ENCODE peak calls at places on chromosomes 4 and X, in eight cellular contexts. One of them, this sample, is unnamed.

GRCh38 chr4:76532810-76533209 is 97.8 kb downstream of the SHROOM3 start:
- DNase-seq in SK-N-SH: no peak
- DNase-seq in brain microvascular endothelial cell: no peak
- DNase-seq in lower lobe of right lung: no peak
- DNase-seq in Peyer's patch: no peak
- DNase-seq in HCT116: no peak
- DNase-seq in right atrium auricular region: no peak
- DNase-seq in SJSA1: no peak
- DNase-seq in this sample: no peak

GRCh38 chr4:153045111-153045982 is 109.2 kb downstream of the FHDC1 start:
- DNase-seq in brain microvascular endothelial cell: no peak
- DNase-seq in Peyer's patch: no peak
- DNase-seq in SK-N-SH: no peak
- DNase-seq in SJSA1: no peak
- DNase-seq in lower lobe of right lung: no peak
- DNase-seq in HCT116: no peak
- DNase-seq in right atrium auricular region: no peak
- DNase-seq in this sample: no peak

GRCh38 chr4:80492761-80493160 is 157.2 kb downstream of the CFAP299 start:
- DNase-seq in HCT116: no peak
- DNase-seq in SJSA1: no peak
- DNase-seq in SK-N-SH: no peak
- DNase-seq in brain microvascular endothelial cell: no peak
- DNase-seq in lower lobe of right lung: no peak
- DNase-seq in Peyer's patch: no peak
- DNase-seq in right atrium auricular region: no peak
- DNase-seq in this sample: no peak

GRCh38 chr4:139988863-139989765 is 164.9 kb downstream of the MAML3 start:
- DNase-seq in SK-N-SH: no peak
- DNase-seq in brain microvascular endothelial cell: peak; percentile 98
- DNase-seq in HCT116: peak; percentile 82
- DNase-seq in right atrium auricular region: peak; percentile 74
- DNase-seq in SJSA1: peak; percentile 89
- DNase-seq in Peyer's patch: no peak
- DNase-seq in lower lobe of right lung: no peak
- DNase-seq in this sample: no peak

GRCh38 chr4:106898621-106899230 is 137.4 kb downstream of the DKK2 start:
- DNase-seq in SJSA1: peak; percentile 50
- DNase-seq in Peyer's patch: no peak
- DNase-seq in HCT116: peak; percentile 51
- DNase-seq in right atrium auricular region: no peak
- DNase-seq in lower lobe of right lung: no peak
- DNase-seq in brain microvascular endothelial cell: peak; percentile 70
- DNase-seq in SK-N-SH: peak; percentile 33
- DNase-seq in this sample: no peak

GRCh38 chr4:118867311-118868067 is 21.2 kb upstream of the SYNPO2 start:
- DNase-seq in SJSA1: no peak
- DNase-seq in SK-N-SH: no peak
- DNase-seq in Peyer's patch: no peak
- DNase-seq in lower lobe of right lung: no peak
- DNase-seq in HCT116: no peak
- DNase-seq in right atrium auricular region: no peak
- DNase-seq in brain microvascular endothelial cell: no peak
- DNase-seq in this sample: no peak

GRCh38 chr4:13089659-13089998 is 394.5 kb downstream of the RAB28 start:
- DNase-seq in SJSA1: no peak
- DNase-seq in brain microvascular endothelial cell: no peak
- DNase-seq in HCT116: no peak
- DNase-seq in right atrium auricular region: no peak
- DNase-seq in Peyer's patch: no peak
- DNase-seq in SK-N-SH: no peak
- DNase-seq in lower lobe of right lung: no peak
- DNase-seq in this sample: no peak

GRCh38 chr4:76689079-76689817 is 208.7 kb downstream of the SOWAHB start:
- DNase-seq in Peyer's patch: peak; percentile 73
- DNase-seq in brain microvascular endothelial cell: no peak
- DNase-seq in right atrium auricular region: no peak
- DNase-seq in lower lobe of right lung: peak; percentile 62
- DNase-seq in HCT116: peak; percentile 18
- DNase-seq in SJSA1: peak; percentile 55
- DNase-seq in SK-N-SH: peak; percentile 78
- DNase-seq in this sample: peak; percentile 74

DNA sequence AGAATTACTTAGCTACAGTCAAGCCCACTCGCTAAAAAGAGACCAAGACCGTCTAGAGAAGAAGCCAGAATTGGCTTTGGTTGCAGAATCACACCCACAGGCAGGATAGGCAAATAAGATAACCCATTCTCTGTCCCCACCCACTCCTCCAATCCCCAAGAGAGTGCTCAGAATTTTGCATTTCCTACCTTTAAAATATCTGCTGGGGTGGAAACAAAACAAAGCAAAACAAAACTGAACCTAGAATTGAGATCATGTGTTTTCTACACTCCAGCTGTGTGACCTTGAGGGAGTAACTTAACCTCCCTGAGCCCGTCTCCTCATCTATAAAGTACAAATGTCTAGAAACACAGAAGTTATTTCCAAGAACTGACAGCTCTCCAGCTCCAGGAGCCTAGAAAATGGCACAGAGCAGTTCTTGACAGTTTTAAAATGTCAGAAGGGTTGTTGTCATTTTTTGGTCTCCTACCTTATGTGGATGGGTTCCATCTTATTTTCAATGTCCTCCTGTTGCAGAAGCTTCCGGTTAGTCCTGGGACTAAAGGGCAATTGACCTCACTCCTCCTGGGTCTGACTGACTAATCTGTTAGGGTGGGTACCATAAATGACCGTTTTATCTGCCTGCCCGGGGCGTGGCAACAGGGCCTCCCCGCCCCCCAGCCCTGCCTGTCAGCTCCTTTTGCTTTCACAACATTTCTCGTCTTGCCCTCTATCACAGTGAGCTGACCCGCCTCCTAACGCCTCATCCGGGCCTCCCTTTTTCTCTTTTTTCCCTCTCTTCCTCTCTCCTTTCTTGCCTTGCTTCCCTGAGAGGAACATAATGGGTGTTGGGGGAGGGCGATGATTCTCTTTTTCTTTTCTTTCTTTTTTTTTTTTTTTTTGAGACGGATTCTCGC is 114.0 kb downstream of the RBM47 start:
- DNase-seq in brain microvascular endothelial cell: no peak
- DNase-seq in HCT116: no peak
- DNase-seq in SK-N-SH: no peak
- DNase-seq in SJSA1: no peak
- DNase-seq in lower lobe of right lung: peak; percentile 53
- DNase-seq in right atrium auricular region: peak; percentile 73
- DNase-seq in Peyer's patch: peak; percentile 89
- DNase-seq in this sample: peak; percentile 84
- H3K4me3 ChIP-seq in brain microvascular endothelial cell: no peak overlapping the region
- H3K4me3 ChIP-seq in HCT116: no peak overlapping the region
- H3K4me3 ChIP-seq in SK-N-SH: no peak overlapping the region
- H3K4me3 ChIP-seq in SJSA1: no peak overlapping the region
- H3K4me3 ChIP-seq in lower lobe of right lung: peak overlapping the region; percentile 48
- H3K4me3 ChIP-seq in right atrium auricular region: no peak overlapping the region
- H3K4me3 ChIP-seq in Peyer's patch: peak overlapping the region; percentile 54
- H3K4me3 ChIP-seq in this sample: peak overlapping the region; percentile 25

GRCh38 chr4:142278663-142279062 is 567.4 kb downstream of the INPP4B start:
- DNase-seq in brain microvascular endothelial cell: no peak
- DNase-seq in SK-N-SH: no peak
- DNase-seq in HCT116: no peak
- DNase-seq in Peyer's patch: no peak
- DNase-seq in SJSA1: no peak
- DNase-seq in right atrium auricular region: no peak
- DNase-seq in lower lobe of right lung: no peak
- DNase-seq in this sample: no peak
- H3K4me3 ChIP-seq in brain microvascular endothelial cell: no peak overlapping the region
- H3K4me3 ChIP-seq in SK-N-SH: no peak overlapping the region
- H3K4me3 ChIP-seq in HCT116: no peak overlapping the region
- H3K4me3 ChIP-seq in Peyer's patch: no peak overlapping the region
- H3K4me3 ChIP-seq in SJSA1: no peak overlapping the region
- H3K4me3 ChIP-seq in right atrium auricular region: no peak overlapping the region
- H3K4me3 ChIP-seq in lower lobe of right lung: no peak overlapping the region
- H3K4me3 ChIP-seq in this sample: no peak overlapping the region

GRCh38 chrX:1593286-1594271 is 2.2 kb downstream of the AKAP17A start:
- DNase-seq in lower lobe of right lung: no peak
- DNase-seq in SJSA1: peak; percentile 41
- DNase-seq in Peyer's patch: no peak
- DNase-seq in SK-N-SH: no peak
- DNase-seq in right atrium auricular region: no peak
- DNase-seq in brain microvascular endothelial cell: no peak
- DNase-seq in HCT116: no peak
- DNase-seq in this sample: no peak
- H3K4me3 ChIP-seq in lower lobe of right lung: peak overlapping the region; percentile 74
- H3K4me3 ChIP-seq in SJSA1: peak overlapping the region; percentile 83
- H3K4me3 ChIP-seq in Peyer's patch: peak overlapping the region; percentile 89
- H3K4me3 ChIP-seq in SK-N-SH: peak overlapping the region; percentile 84
- H3K4me3 ChIP-seq in right atrium auricular region: peak overlapping the region; percentile 99
- H3K4me3 ChIP-seq in brain microvascular endothelial cell: peak overlapping the region; percentile 92
- H3K4me3 ChIP-seq in HCT116: peak overlapping the region; percentile 80
- H3K4me3 ChIP-seq in this sample: no peak overlapping the region

GRCh38 chrX:36957425-36958328 is 50.5 kb upstream of the FAM47C start:
- DNase-seq in SK-N-SH: peak; percentile 36
- DNase-seq in Peyer's patch: no peak
- DNase-seq in SJSA1: no peak
- DNase-seq in right atrium auricular region: no peak
- DNase-seq in HCT116: no peak
- DNase-seq in brain microvascular endothelial cell: no peak
- DNase-seq in lower lobe of right lung: peak; percentile 56
- DNase-seq in this sample: peak; percentile 40
- H3K4me3 ChIP-seq in SK-N-SH: no peak overlapping the region
- H3K4me3 ChIP-seq in Peyer's patch: peak overlapping the region; percentile 32
- H3K4me3 ChIP-seq in SJSA1: no peak overlapping the region
- H3K4me3 ChIP-seq in right atrium auricular region: peak overlapping the region; percentile 42
- H3K4me3 ChIP-seq in HCT116: no peak overlapping the region
- H3K4me3 ChIP-seq in brain microvascular endothelial cell: peak overlapping the region; percentile 38
- H3K4me3 ChIP-seq in lower lobe of right lung: peak overlapping the region; percentile 32
- H3K4me3 ChIP-seq in this sample: no peak overlapping the region

DNA sequence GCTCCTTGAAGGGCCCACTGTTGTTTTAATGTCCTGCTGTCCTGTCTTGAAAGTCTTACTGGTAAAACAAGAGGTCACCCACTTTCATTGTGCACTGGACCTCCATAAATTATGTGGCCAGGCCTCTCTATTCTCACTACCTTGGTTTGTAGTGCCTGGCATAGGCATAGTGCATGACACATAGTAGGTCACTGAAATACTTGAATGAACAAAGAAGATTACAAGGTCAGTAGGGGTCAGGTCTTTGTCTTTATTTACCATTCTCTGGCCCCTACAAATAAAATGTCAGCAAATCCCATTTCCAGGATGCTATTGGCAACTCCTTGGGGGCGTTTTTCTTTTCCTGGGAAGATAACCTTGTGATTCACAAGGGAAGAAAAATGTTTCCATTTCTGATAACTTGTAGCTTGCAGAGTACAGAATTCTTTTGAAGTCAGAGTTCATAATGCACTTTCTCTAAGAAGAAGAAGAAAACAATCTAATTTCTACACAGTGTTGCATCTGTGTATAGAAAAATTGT is 1.4 kb downstream of the PGM2 start:
- DNase-seq in SK-N-SH: no peak
- DNase-seq in right atrium auricular region: no peak
- DNase-seq in SJSA1: no peak
- DNase-seq in lower lobe of right lung: no peak
- DNase-seq in HCT116: no peak
- DNase-seq in brain microvascular endothelial cell: no peak
- DNase-seq in Peyer's patch: no peak
- DNase-seq in this sample: no peak
- H3K4me3 ChIP-seq in SK-N-SH: peak overlapping the region; percentile 67
- H3K4me3 ChIP-seq in right atrium auricular region: peak overlapping the region; percentile 91
- H3K4me3 ChIP-seq in SJSA1: peak overlapping the region; percentile 64
- H3K4me3 ChIP-seq in lower lobe of right lung: peak overlapping the region; percentile 90
- H3K4me3 ChIP-seq in HCT116: peak overlapping the region; percentile 98
- H3K4me3 ChIP-seq in brain microvascular endothelial cell: peak overlapping the region; percentile 92
- H3K4me3 ChIP-seq in Peyer's patch: peak overlapping the region; percentile 75
- H3K4me3 ChIP-seq in this sample: no peak overlapping the region

DNA sequence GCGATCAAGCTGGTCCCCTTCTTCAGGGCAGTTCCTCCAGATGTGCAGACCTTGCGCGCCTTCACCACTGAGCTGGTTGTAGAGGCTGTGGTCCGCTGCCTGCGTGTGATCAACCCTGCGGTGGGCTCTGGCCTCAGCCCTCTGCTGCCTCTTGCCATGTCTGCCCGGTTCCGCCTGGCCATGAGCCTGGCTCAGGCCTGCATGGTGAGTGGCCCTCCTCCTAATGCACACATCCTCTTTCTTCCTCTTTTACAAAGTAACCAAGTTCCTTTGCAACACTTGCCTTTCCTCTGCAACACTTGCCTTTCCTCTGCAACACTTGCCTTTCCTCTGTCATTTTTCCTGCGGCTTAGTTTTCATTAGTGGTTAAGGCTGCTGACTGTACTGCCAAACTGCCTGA is 1.8 kb downstream of the CCDC22 start:
- DNase-seq in HCT116: no peak
- DNase-seq in brain microvascular endothelial cell: no peak
- DNase-seq in right atrium auricular region: no peak
- DNase-seq in Peyer's patch: no peak
- DNase-seq in lower lobe of right lung: peak; percentile 57
- DNase-seq in SK-N-SH: no peak
- DNase-seq in SJSA1: no peak
- DNase-seq in this sample: no peak
- H3K4me3 ChIP-seq in HCT116: no peak overlapping the region
- H3K4me3 ChIP-seq in brain microvascular endothelial cell: no peak overlapping the region
- H3K4me3 ChIP-seq in right atrium auricular region: no peak overlapping the region
- H3K4me3 ChIP-seq in Peyer's patch: no peak overlapping the region
- H3K4me3 ChIP-seq in lower lobe of right lung: no peak overlapping the region
- H3K4me3 ChIP-seq in SK-N-SH: no peak overlapping the region
- H3K4me3 ChIP-seq in SJSA1: no peak overlapping the region
- H3K4me3 ChIP-seq in this sample: no peak overlapping the region

GRCh38 chr4:155673453-155673979 is 6.9 kb downstream of the GUCY1A1 start:
- DNase-seq in lower lobe of right lung: no peak
- DNase-seq in HCT116: no peak
- DNase-seq in SJSA1: no peak
- DNase-seq in Peyer's patch: no peak
- DNase-seq in SK-N-SH: no peak
- DNase-seq in brain microvascular endothelial cell: no peak
- DNase-seq in right atrium auricular region: no peak
- DNase-seq in this sample: no peak
- H3K4me3 ChIP-seq in lower lobe of right lung: no peak overlapping the region
- H3K4me3 ChIP-seq in HCT116: no peak overlapping the region
- H3K4me3 ChIP-seq in SJSA1: no peak overlapping the region
- H3K4me3 ChIP-seq in Peyer's patch: no peak overlapping the region
- H3K4me3 ChIP-seq in SK-N-SH: no peak overlapping the region
- H3K4me3 ChIP-seq in brain microvascular endothelial cell: no peak overlapping the region
- H3K4me3 ChIP-seq in right atrium auricular region: no peak overlapping the region
- H3K4me3 ChIP-seq in this sample: no peak overlapping the region

GRCh38 chr4:10105920-10106319 is 10.7 kb downstream of the WDR1 start:
- DNase-seq in SK-N-SH: no peak
- DNase-seq in right atrium auricular region: no peak
- DNase-seq in SJSA1: no peak
- DNase-seq in lower lobe of right lung: no peak
- DNase-seq in brain microvascular endothelial cell: no peak
- DNase-seq in Peyer's patch: no peak
- DNase-seq in HCT116: no peak
- DNase-seq in this sample: peak; percentile 4
- H3K4me3 ChIP-seq in SK-N-SH: peak overlapping the region; percentile 43
- H3K4me3 ChIP-seq in right atrium auricular region: no peak overlapping the region
- H3K4me3 ChIP-seq in SJSA1: no peak overlapping the region
- H3K4me3 ChIP-seq in lower lobe of right lung: no peak overlapping the region
- H3K4me3 ChIP-seq in brain microvascular endothelial cell: no peak overlapping the region
- H3K4me3 ChIP-seq in Peyer's patch: no peak overlapping the region
- H3K4me3 ChIP-seq in HCT116: no peak overlapping the region
- H3K4me3 ChIP-seq in this sample: no peak overlapping the region

DNA sequence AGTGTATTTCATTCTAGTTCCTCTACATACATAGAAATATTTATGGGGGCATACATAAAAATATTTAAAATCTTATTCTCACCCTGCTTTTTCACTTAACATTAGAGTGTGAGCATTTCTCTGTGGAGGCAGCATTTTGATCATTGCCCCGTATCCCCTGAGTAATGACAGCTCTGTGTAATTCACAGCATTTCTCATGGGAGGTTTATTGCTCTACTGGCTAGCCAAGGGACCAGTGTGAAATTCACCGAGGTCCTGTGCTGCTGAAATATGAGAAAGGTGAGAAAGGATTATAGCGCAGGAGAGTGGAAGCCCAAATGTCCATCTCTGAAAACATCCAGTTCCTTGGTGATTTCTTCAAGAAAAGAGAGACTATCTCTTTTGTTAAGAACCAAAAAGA is 22.9 kb downstream of the PDGFC start:
- DNase-seq in SK-N-SH: no peak
- DNase-seq in Peyer's patch: no peak
- DNase-seq in SJSA1: no peak
- DNase-seq in right atrium auricular region: no peak
- DNase-seq in HCT116: no peak
- DNase-seq in brain microvascular endothelial cell: no peak
- DNase-seq in lower lobe of right lung: no peak
- DNase-seq in this sample: no peak
- H3K4me3 ChIP-seq in SK-N-SH: no peak overlapping the region
- H3K4me3 ChIP-seq in Peyer's patch: no peak overlapping the region
- H3K4me3 ChIP-seq in SJSA1: no peak overlapping the region
- H3K4me3 ChIP-seq in right atrium auricular region: no peak overlapping the region
- H3K4me3 ChIP-seq in HCT116: no peak overlapping the region
- H3K4me3 ChIP-seq in brain microvascular endothelial cell: no peak overlapping the region
- H3K4me3 ChIP-seq in lower lobe of right lung: no peak overlapping the region
- H3K4me3 ChIP-seq in this sample: no peak overlapping the region

This sample was measured in mucosa of descending colon.